ENCODE peak calls at places on chromosomes 16 and 17, in ten cellular contexts. W is aorta; R is naive thymus-derived CD4-positive, alpha-beta T cell; G is uterus; D is PC-3; O is CD8-positive, alpha-beta T cell; T is neural progenitor cell; I is H7; P is CD8-positive, alpha-beta memory T cell; N is adrenal gland. H is an unnamed sample.
A peak's percentile ranks its signal among the peaks of the same experiment; 100 is the strongest.

GRCh38 chr16:75567911-75568310 is 1.7 kb downstream of the GABARAPL2 start:
- DNase-seq in W (no peak), R (no peak), G (no peak), D (no peak), O (no peak), T (no peak), I (no peak), P (no peak), N (no peak), H (no peak)

GRCh38 chr16:9599415-9600110 is 508.1 kb downstream of the HAPSTR1 start:
- DNase-seq in W (no peak), R (no peak), G (no peak), D (no peak), O (no peak), T (no peak), I (no peak), P (no peak), N (no peak), H (no peak)

GRCh38 chr16:49651980-49652379 is 203.9 kb downstream of the ZNF423 start:
- DNase-seq in W (peak; percentile 65), R (no peak), G (peak; percentile 67), D (no peak), O (no peak), T (no peak), I (no peak), P (no peak), N (no peak), H (no peak)

GRCh38 chr16:66344533-66345145 is 21.9 kb upstream of the CDH5 start:
- DNase-seq in W (no peak), R (peak; percentile 20), G (no peak), D (peak; percentile 55), O (no peak), T (peak; percentile 73), I (no peak), P (no peak), N (peak; percentile 52), H (no peak)

GRCh38 chr16:4882633-4883285 is 35.5 kb downstream of the UBN1 start:
- DNase-seq in W (peak; percentile 55), R (no peak), G (no peak), D (peak; percentile 94), O (no peak), T (no peak), I (no peak), P (no peak), N (peak; percentile 50), H (no peak)

GRCh38 chr17:83056583-83057396 is 22.6 kb upstream of the METRNL start:
- DNase-seq in W (peak; percentile 85), R (no peak), G (peak; percentile 18), D (peak; percentile 25), O (no peak), T (peak; percentile 0), I (peak; percentile 39), P (no peak), N (peak; percentile 22), H (peak; percentile 64)

GRCh38 chr17:64442550-64442971 is 6.4 kb upstream of the MILR1 start:
- DNase-seq in W (no peak), R (no peak), G (no peak), D (peak; percentile 61), O (no peak), T (no peak), I (no peak), P (no peak), N (no peak), H (no peak)

GRCh38 chr16:58409316-58409973 is 17.2 kb downstream of the GINS3 start:
- DNase-seq in W (no peak), R (no peak), G (peak; percentile 35), D (peak; percentile 82), O (no peak), T (no peak), I (no peak), P (no peak), N (peak; percentile 71), H (peak; percentile 70)

DNA sequence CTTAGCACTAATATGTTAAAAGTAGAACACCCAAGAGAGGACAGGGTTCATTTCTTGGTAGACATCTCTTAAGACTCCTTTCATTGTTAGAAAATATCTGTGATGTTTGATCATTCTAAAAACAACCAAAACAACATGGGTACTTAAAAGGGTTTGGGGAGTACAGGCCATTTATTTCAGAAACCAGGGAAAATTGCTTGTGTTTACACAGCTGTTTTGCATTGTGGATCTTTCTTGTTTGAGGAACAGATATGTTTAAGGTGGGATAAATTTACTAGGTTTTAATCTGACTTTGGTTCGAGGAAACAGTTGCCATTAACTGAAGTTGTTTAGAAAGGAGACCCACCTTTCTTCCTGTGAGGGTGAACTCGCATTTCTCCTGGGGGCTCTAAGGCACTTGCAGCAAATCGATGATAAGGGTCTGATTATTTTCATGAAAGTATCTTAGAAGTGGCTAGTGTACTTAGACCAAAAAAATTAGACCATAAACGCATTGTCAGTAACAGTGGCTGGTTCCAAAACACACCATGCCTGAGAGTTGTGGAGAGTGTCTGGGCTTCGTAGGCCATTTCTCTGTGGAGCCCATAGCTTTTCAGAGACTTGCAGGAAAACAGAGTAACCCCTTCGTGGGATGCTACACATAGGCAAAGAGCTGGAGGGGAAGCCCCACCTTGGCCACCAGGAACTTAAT is 17.6 kb downstream of the CLUAP1 start:
- DNase-seq in W (no peak), R (no peak), G (no peak), D (no peak), O (no peak), T (no peak), I (no peak), P (no peak), N (no peak), H (no peak)
- H3K36me3 ChIP-seq in W (no peaks in the 10 kb centered on the region), R (peaks cover 72% of the 10 kb centered on the region), G (no peaks in the 10 kb centered on the region), D (no peaks in the 10 kb centered on the region), O (peaks cover 24% of the 10 kb centered on the region), T (peaks cover 10% of the 10 kb centered on the region), I (peaks cover 3% of the 10 kb centered on the region), P (peaks cover 33% of the 10 kb centered on the region), N (no peaks in the 10 kb centered on the region), H (peaks cover 64% of the 10 kb centered on the region)

GRCh38 chr17:7313890-7314718 is 1.1 kb downstream of the GPS2 start:
- DNase-seq in W (no peak), R (no peak), G (no peak), D (peak; percentile 6), O (no peak), T (no peak), I (no peak), P (no peak), N (no peak), H (no peak)

GRCh38 chr17:7313028-7313889 is 1.9 kb downstream of the GPS2 start:
- DNase-seq in W (no peak), R (no peak), G (no peak), D (peak; percentile 37), O (no peak), T (no peak), I (peak; percentile 74), P (no peak), N (peak; percentile 36), H (no peak)

GRCh38 chr17:7311110-7311698 is 3.8 kb downstream of the EIF5A start:
- DNase-seq in W (no peak), R (no peak), G (no peak), D (no peak), O (no peak), T (no peak), I (no peak), P (no peak), N (no peak), H (no peak)

GRCh38 chr17:7314719-7315569 is at the start of gene GPS2:
- DNase-seq in W (peak; percentile 98), R (peak; percentile 92), G (peak; percentile 91), D (peak; percentile 83), O (peak; percentile 97), T (peak; percentile 95), I (peak; percentile 99), P (peak; percentile 90), N (peak; percentile 94), H (peak; percentile 96)

DNA sequence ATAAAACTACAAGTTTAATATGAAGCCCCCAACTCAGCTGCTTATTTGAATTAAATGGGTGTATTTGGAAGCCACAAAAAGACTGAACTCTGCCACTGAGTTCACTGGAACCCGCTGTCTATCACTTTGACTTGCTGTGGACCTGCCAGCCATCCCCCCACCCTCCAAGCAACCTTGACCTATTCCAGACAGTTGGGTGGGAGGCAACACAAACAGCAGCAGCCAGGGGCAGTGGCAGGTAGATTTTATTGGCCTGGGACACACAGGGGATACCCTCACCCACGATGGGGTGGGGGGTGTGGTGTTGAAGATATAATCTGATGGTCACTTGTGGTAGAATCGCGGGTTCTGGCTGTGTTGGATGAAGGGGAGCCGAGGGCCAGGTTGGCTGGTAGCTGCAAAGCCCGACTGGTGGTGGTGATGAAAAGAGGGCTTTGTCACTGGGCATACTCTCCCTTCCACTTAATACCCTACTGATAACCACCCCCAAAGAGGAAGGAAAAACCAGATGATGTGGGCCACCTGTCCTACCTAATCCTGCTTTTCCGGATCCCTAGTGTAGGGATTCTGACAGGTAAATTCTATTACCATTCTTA is 2.6 kb downstream of the GPS2 start:
- DNase-seq in W (no peak), R (no peak), G (no peak), D (no peak), O (no peak), T (no peak), I (peak; percentile 32), P (no peak), N (peak; percentile 29), H (no peak)
- H3K36me3 ChIP-seq in W (no peaks in the 10 kb centered on the region), R (peaks cover 62% of the 10 kb centered on the region), G (no peaks in the 10 kb centered on the region), D (peaks cover 35% of the 10 kb centered on the region), O (peaks cover 49% of the 10 kb centered on the region), T (peaks cover 4% of the 10 kb centered on the region), I (peaks cover 38% of the 10 kb centered on the region), P (peaks cover 46% of the 10 kb centered on the region), N (no peaks in the 10 kb centered on the region), H (peaks cover 46% of the 10 kb centered on the region)

DNA sequence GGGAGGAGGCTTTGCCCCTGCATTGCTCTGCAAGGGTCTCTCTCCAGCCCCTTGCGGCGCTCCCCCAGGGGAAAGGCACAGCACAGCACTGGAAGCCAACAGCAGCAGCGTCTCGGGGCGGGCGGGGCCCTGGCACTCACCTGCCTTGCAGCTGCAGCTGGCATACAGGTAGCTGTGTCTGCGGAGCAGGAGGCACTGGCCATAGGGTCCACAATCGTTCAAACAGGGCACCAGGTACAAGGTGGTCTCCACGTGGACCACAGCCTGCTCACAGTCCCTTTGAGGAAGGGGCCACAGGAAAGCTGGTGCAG is 4.2 kb upstream of the MRPL28 start:
- DNase-seq in W (no peak), R (no peak), G (no peak), D (no peak), O (no peak), T (no peak), I (no peak), P (no peak), N (no peak), H (no peak)
- H3K36me3 ChIP-seq in W (no peaks in the 10 kb centered on the region), R (peaks cover 66% of the 10 kb centered on the region), G (no peaks in the 10 kb centered on the region), D (no peaks in the 10 kb centered on the region), O (peaks cover 8% of the 10 kb centered on the region), T (no peaks in the 10 kb centered on the region), I (peaks cover 13% of the 10 kb centered on the region), P (no peaks in the 10 kb centered on the region), N (no peaks in the 10 kb centered on the region), H (peaks cover 31% of the 10 kb centered on the region)

GRCh38 chr16:18784917-18785623 is 5.1 kb downstream of the RPS15A start:
- DNase-seq in W (no peak), R (no peak), G (no peak), D (no peak), O (no peak), T (no peak), I (no peak), P (no peak), N (no peak), H (no peak)

GRCh38 chr16:18783430-18784341 is 6.4 kb downstream of the RPS15A start:
- DNase-seq in W (no peak), R (no peak), G (no peak), D (no peak), O (no peak), T (no peak), I (no peak), P (no peak), N (no peak), H (no peak)

DNA sequence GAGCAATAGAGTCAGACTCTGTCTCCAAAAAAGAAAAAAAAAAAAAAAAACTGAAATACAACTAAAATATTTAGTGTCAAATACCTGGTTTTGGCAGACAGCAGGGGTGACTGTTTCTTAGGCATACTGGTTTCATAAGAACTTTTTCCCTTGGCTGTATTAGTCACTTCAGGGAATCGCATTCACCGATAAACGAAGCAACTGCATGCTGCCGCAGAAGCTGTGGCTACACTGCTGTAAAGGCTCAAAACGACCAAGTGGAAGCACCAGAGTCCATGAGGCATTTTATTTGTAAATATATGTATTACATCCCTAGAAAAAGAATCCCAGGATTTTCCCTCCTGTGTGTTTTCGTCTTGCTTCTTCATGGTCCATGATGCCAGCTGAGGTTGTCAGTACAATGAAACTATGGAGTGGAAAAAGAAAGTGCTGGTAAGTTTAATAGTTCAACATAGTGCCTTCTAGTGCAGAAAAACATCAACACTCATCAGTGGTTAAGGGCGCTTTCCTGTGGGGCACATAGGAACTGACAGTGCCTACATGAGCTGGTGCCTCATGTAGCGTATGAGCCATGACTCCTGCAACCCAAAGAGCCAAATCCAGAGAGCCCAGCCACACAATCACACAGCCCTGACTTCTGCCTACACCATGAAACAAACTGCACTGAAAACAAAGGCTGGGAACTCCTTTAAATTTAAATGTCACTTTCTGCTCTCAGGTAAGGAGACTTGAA is 7.3 kb downstream of the RPS15A start:
- DNase-seq in W (no peak), R (no peak), G (no peak), D (no peak), O (no peak), T (no peak), I (no peak), P (no peak), N (no peak), H (no peak)
- H3K36me3 ChIP-seq in W (peaks cover 4% of the 10 kb centered on the region), R (peaks cover 56% of the 10 kb centered on the region), G (no peaks in the 10 kb centered on the region), D (peaks cover 44% of the 10 kb centered on the region), O (peaks cover 41% of the 10 kb centered on the region), T (peaks cover 32% of the 10 kb centered on the region), I (peaks cover 36% of the 10 kb centered on the region), P (peaks cover 51% of the 10 kb centered on the region), N (no peaks in the 10 kb centered on the region), H (peaks cover 8% of the 10 kb centered on the region)